ENCODE peak calls at places on chromosomes 2 and 18, in nine cellular contexts. One of them, this sample, is unnamed.

GRCh38 chr18:13616041-13616440 is 110.3 kb downstream of the FAM210A start:
- DNase-seq in aorta: no peak
- DNase-seq in dorsolateral prefrontal cortex: no peak
- DNase-seq in substantia nigra: no peak
- DNase-seq in naive thymus-derived CD4-positive, alpha-beta T cell: no peak
- DNase-seq in HL-60: no peak
- DNase-seq in gastrocnemius medialis: no peak
- DNase-seq in PC-9: no peak
- DNase-seq in heart left ventricle: no peak
- DNase-seq in this sample: no peak

GRCh38 chr2:232339121-232340081 is 39.1 kb upstream of the ALPP start:
- DNase-seq in substantia nigra: no peak
- DNase-seq in heart left ventricle: no peak
- DNase-seq in dorsolateral prefrontal cortex: peak
- DNase-seq in naive thymus-derived CD4-positive, alpha-beta T cell: no peak
- DNase-seq in aorta: peak
- DNase-seq in gastrocnemius medialis: peak
- DNase-seq in PC-9: no peak
- DNase-seq in HL-60: no peak
- DNase-seq in this sample: no peak

GRCh38 chr2:42783511-42783910 is 8.9 kb downstream of the HAAO start:
- DNase-seq in naive thymus-derived CD4-positive, alpha-beta T cell: no peak
- DNase-seq in gastrocnemius medialis: no peak
- DNase-seq in substantia nigra: no peak
- DNase-seq in PC-9: no peak
- DNase-seq in dorsolateral prefrontal cortex: no peak
- DNase-seq in aorta: no peak
- DNase-seq in heart left ventricle: no peak
- DNase-seq in HL-60: no peak
- DNase-seq in this sample: no peak

GRCh38 chr2:106039634-106040033 is 154.5 kb downstream of the UXS1 start:
- DNase-seq in heart left ventricle: no peak
- DNase-seq in PC-9: no peak
- DNase-seq in dorsolateral prefrontal cortex: no peak
- DNase-seq in HL-60: no peak
- DNase-seq in naive thymus-derived CD4-positive, alpha-beta T cell: no peak
- DNase-seq in gastrocnemius medialis: no peak
- DNase-seq in aorta: no peak
- DNase-seq in substantia nigra: no peak
- DNase-seq in this sample: no peak

GRCh38 chr2:15970701-15971100 is 30.4 kb downstream of the MYCN start:
- DNase-seq in aorta: no peak
- DNase-seq in naive thymus-derived CD4-positive, alpha-beta T cell: no peak
- DNase-seq in dorsolateral prefrontal cortex: no peak
- DNase-seq in HL-60: no peak
- DNase-seq in gastrocnemius medialis: no peak
- DNase-seq in substantia nigra: no peak
- DNase-seq in heart left ventricle: no peak
- DNase-seq in PC-9: no peak
- DNase-seq in this sample: no peak

GRCh38 chr2:171858397-171858958 is 35.6 kb downstream of the SLC25A12 start:
- DNase-seq in HL-60: no peak
- DNase-seq in dorsolateral prefrontal cortex: no peak
- DNase-seq in gastrocnemius medialis: no peak
- DNase-seq in substantia nigra: no peak
- DNase-seq in naive thymus-derived CD4-positive, alpha-beta T cell: no peak
- DNase-seq in PC-9: no peak
- DNase-seq in aorta: no peak
- DNase-seq in heart left ventricle: no peak
- DNase-seq in this sample: no peak

GRCh38 chr2:235051436-235052260 is 99.8 kb downstream of the SH3BP4 start:
- DNase-seq in substantia nigra: no peak
- DNase-seq in aorta: peak
- DNase-seq in gastrocnemius medialis: no peak
- DNase-seq in heart left ventricle: no peak
- DNase-seq in naive thymus-derived CD4-positive, alpha-beta T cell: no peak
- DNase-seq in PC-9: no peak
- DNase-seq in dorsolateral prefrontal cortex: no peak
- DNase-seq in HL-60: no peak
- DNase-seq in this sample: no peak

GRCh38 chr18:80229342-80229741 is 18.0 kb downstream of the PARD6G start:
- DNase-seq in aorta: no peak
- DNase-seq in PC-9: no peak
- DNase-seq in dorsolateral prefrontal cortex: no peak
- DNase-seq in HL-60: no peak
- DNase-seq in substantia nigra: no peak
- DNase-seq in naive thymus-derived CD4-positive, alpha-beta T cell: no peak
- DNase-seq in heart left ventricle: no peak
- DNase-seq in gastrocnemius medialis: no peak
- DNase-seq in this sample: no peak

GRCh38 chr2:160963957-160964356 is 196.3 kb upstream of the TANK start:
- DNase-seq in PC-9: no peak
- DNase-seq in naive thymus-derived CD4-positive, alpha-beta T cell: no peak
- DNase-seq in HL-60: no peak
- DNase-seq in substantia nigra: no peak
- DNase-seq in aorta: no peak
- DNase-seq in gastrocnemius medialis: no peak
- DNase-seq in heart left ventricle: no peak
- DNase-seq in dorsolateral prefrontal cortex: no peak
- DNase-seq in this sample: no peak

GRCh38 chr2:74440005-74440377 is 1.7 kb downstream of the RTKN start:
- DNase-seq in HL-60: no peak
- DNase-seq in naive thymus-derived CD4-positive, alpha-beta T cell: no peak
- DNase-seq in substantia nigra: peak
- DNase-seq in aorta: peak
- DNase-seq in heart left ventricle: no peak
- DNase-seq in gastrocnemius medialis: peak
- DNase-seq in dorsolateral prefrontal cortex: peak
- DNase-seq in PC-9: no peak
- DNase-seq in this sample: peak

GRCh38 chr18:24530630-24531111 is 70.2 kb downstream of the HRH4 start:
- DNase-seq in gastrocnemius medialis: no peak
- DNase-seq in substantia nigra: no peak
- DNase-seq in aorta: no peak
- DNase-seq in HL-60: no peak
- DNase-seq in dorsolateral prefrontal cortex: peak
- DNase-seq in naive thymus-derived CD4-positive, alpha-beta T cell: no peak
- DNase-seq in heart left ventricle: peak
- DNase-seq in PC-9: no peak
- DNase-seq in this sample: no peak

GRCh38 chr18:3151379-3152264 is 68.1 kb downstream of the MYOM1 start:
- DNase-seq in aorta: no peak
- DNase-seq in gastrocnemius medialis: no peak
- DNase-seq in HL-60: no peak
- DNase-seq in naive thymus-derived CD4-positive, alpha-beta T cell: peak
- DNase-seq in substantia nigra: no peak
- DNase-seq in dorsolateral prefrontal cortex: no peak
- DNase-seq in heart left ventricle: no peak
- DNase-seq in PC-9: no peak
- DNase-seq in this sample: no peak

GRCh38 chr2:236922061-236922460 is 163.6 kb upstream of the COPS8 start:
- DNase-seq in naive thymus-derived CD4-positive, alpha-beta T cell: no peak
- DNase-seq in HL-60: no peak
- DNase-seq in PC-9: no peak
- DNase-seq in aorta: no peak
- DNase-seq in gastrocnemius medialis: no peak
- DNase-seq in heart left ventricle: no peak
- DNase-seq in substantia nigra: no peak
- DNase-seq in dorsolateral prefrontal cortex: no peak
- DNase-seq in this sample: no peak

GRCh38 chr2:173175222-173175621 is 99.6 kb downstream of the MAP3K20 start:
- DNase-seq in naive thymus-derived CD4-positive, alpha-beta T cell: no peak
- DNase-seq in HL-60: no peak
- DNase-seq in heart left ventricle: no peak
- DNase-seq in dorsolateral prefrontal cortex: no peak
- DNase-seq in gastrocnemius medialis: no peak
- DNase-seq in substantia nigra: no peak
- DNase-seq in aorta: no peak
- DNase-seq in PC-9: no peak
- DNase-seq in this sample: no peak

GRCh38 chr18:33369711-33370449 is 70.6 kb downstream of the CCDC178 start:
- DNase-seq in dorsolateral prefrontal cortex: no peak
- DNase-seq in heart left ventricle: no peak
- DNase-seq in substantia nigra: no peak
- DNase-seq in HL-60: no peak
- DNase-seq in gastrocnemius medialis: no peak
- DNase-seq in PC-9: no peak
- DNase-seq in naive thymus-derived CD4-positive, alpha-beta T cell: no peak
- DNase-seq in aorta: no peak
- DNase-seq in this sample: no peak

GRCh38 chr2:10329880-10330699 is 27.4 kb downstream of the HPCAL1 start:
- DNase-seq in HL-60: no peak
- DNase-seq in aorta: no peak
- DNase-seq in gastrocnemius medialis: no peak
- DNase-seq in dorsolateral prefrontal cortex: no peak
- DNase-seq in substantia nigra: no peak
- DNase-seq in PC-9: no peak
- DNase-seq in naive thymus-derived CD4-positive, alpha-beta T cell: peak
- DNase-seq in heart left ventricle: peak
- DNase-seq in this sample: no peak

GRCh38 chr2:71610671-71611070 is 157.3 kb downstream of the DYSF start:
- DNase-seq in naive thymus-derived CD4-positive, alpha-beta T cell: no peak
- DNase-seq in dorsolateral prefrontal cortex: peak
- DNase-seq in HL-60: no peak
- DNase-seq in gastrocnemius medialis: peak
- DNase-seq in substantia nigra: no peak
- DNase-seq in heart left ventricle: no peak
- DNase-seq in PC-9: no peak
- DNase-seq in aorta: no peak
- DNase-seq in this sample: no peak

GRCh38 chr18:3130344-3130743 is 89.4 kb downstream of the MYOM1 start:
- DNase-seq in PC-9: no peak
- DNase-seq in aorta: no peak
- DNase-seq in gastrocnemius medialis: no peak
- DNase-seq in HL-60: no peak
- DNase-seq in substantia nigra: no peak
- DNase-seq in dorsolateral prefrontal cortex: no peak
- DNase-seq in naive thymus-derived CD4-positive, alpha-beta T cell: no peak
- DNase-seq in heart left ventricle: no peak
- DNase-seq in this sample: no peak

GRCh38 chr18:8756571-8756970 is 51.2 kb downstream of the MTCL1 start:
- DNase-seq in dorsolateral prefrontal cortex: no peak
- DNase-seq in naive thymus-derived CD4-positive, alpha-beta T cell: no peak
- DNase-seq in gastrocnemius medialis: no peak
- DNase-seq in aorta: no peak
- DNase-seq in heart left ventricle: no peak
- DNase-seq in HL-60: no peak
- DNase-seq in substantia nigra: no peak
- DNase-seq in PC-9: no peak
- DNase-seq in this sample: no peak

GRCh38 chr2:177282101-177282573 is 17.6 kb upstream of the NFE2L2 start:
- DNase-seq in heart left ventricle: peak
- DNase-seq in substantia nigra: no peak
- DNase-seq in PC-9: no peak
- DNase-seq in HL-60: no peak
- DNase-seq in gastrocnemius medialis: peak
- DNase-seq in naive thymus-derived CD4-positive, alpha-beta T cell: no peak
- DNase-seq in dorsolateral prefrontal cortex: no peak
- DNase-seq in aorta: no peak
- DNase-seq in this sample: peak

GRCh38 chr18:76414936-76415621 is 80.0 kb downstream of the ZNF516 start:
- DNase-seq in substantia nigra: no peak
- DNase-seq in gastrocnemius medialis: no peak
- DNase-seq in aorta: no peak
- DNase-seq in PC-9: no peak
- DNase-seq in heart left ventricle: peak
- DNase-seq in HL-60: no peak
- DNase-seq in naive thymus-derived CD4-positive, alpha-beta T cell: no peak
- DNase-seq in dorsolateral prefrontal cortex: no peak
- DNase-seq in this sample: no peak

GRCh38 chr2:45028276-45028675 is 19.0 kb upstream of the SIX2 start:
- DNase-seq in PC-9: peak
- DNase-seq in HL-60: no peak
- DNase-seq in heart left ventricle: no peak
- DNase-seq in aorta: no peak
- DNase-seq in naive thymus-derived CD4-positive, alpha-beta T cell: no peak
- DNase-seq in gastrocnemius medialis: no peak
- DNase-seq in substantia nigra: no peak
- DNase-seq in dorsolateral prefrontal cortex: no peak
- DNase-seq in this sample: no peak

GRCh38 chr2:207744050-207744449 is 25.7 kb downstream of the FZD5 start:
- DNase-seq in aorta: no peak
- DNase-seq in PC-9: no peak
- DNase-seq in heart left ventricle: no peak
- DNase-seq in substantia nigra: no peak
- DNase-seq in naive thymus-derived CD4-positive, alpha-beta T cell: no peak
- DNase-seq in gastrocnemius medialis: no peak
- DNase-seq in dorsolateral prefrontal cortex: no peak
- DNase-seq in HL-60: no peak
- DNase-seq in this sample: no peak
- H3K27ac ChIP-seq in aorta: no peak
- H3K27ac ChIP-seq in PC-9: no peak
- H3K27ac ChIP-seq in heart left ventricle: no peak
- H3K27ac ChIP-seq in substantia nigra: no peak
- H3K27ac ChIP-seq in naive thymus-derived CD4-positive, alpha-beta T cell: no peak
- H3K27ac ChIP-seq in gastrocnemius medialis: no peak
- H3K27ac ChIP-seq in dorsolateral prefrontal cortex: no peak
- H3K27ac ChIP-seq in HL-60: no peak
- H3K27ac ChIP-seq in this sample: no peak

GRCh38 chr2:54227798-54228197 is 28.2 kb downstream of the TSPYL6 start:
- DNase-seq in naive thymus-derived CD4-positive, alpha-beta T cell: no peak
- DNase-seq in heart left ventricle: no peak
- DNase-seq in PC-9: no peak
- DNase-seq in aorta: no peak
- DNase-seq in dorsolateral prefrontal cortex: no peak
- DNase-seq in HL-60: no peak
- DNase-seq in substantia nigra: no peak
- DNase-seq in gastrocnemius medialis: no peak
- DNase-seq in this sample: no peak
- H3K27ac ChIP-seq in naive thymus-derived CD4-positive, alpha-beta T cell: no peak
- H3K27ac ChIP-seq in heart left ventricle: no peak
- H3K27ac ChIP-seq in PC-9: no peak
- H3K27ac ChIP-seq in aorta: no peak
- H3K27ac ChIP-seq in dorsolateral prefrontal cortex: no peak
- H3K27ac ChIP-seq in HL-60: no peak
- H3K27ac ChIP-seq in substantia nigra: no peak
- H3K27ac ChIP-seq in gastrocnemius medialis: no peak
- H3K27ac ChIP-seq in this sample: no peak

DNA sequence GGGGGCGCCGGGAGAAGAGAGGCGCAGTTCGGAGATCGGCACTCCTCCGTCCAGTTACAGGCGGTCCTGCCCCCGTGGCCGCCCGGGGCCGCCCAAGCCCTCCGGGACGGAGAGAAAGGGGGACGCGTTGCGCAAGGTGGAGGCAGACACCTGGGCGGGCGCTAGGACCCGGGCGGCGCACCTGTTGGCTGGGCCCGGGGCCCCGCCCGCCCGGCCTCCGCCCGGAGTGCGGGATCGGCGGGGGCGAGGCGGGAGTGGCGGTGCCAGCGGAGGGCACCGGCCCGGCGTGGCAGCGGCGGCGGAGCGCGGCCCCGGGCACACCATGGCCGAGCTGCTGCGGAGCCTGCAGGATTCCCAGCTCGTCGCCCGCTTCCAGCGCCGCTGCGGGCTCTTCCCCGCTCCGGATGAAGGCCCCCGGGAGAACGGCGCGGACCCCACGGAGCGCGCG is at the start of gene SGPP2:
- DNase-seq in gastrocnemius medialis: no peak
- DNase-seq in naive thymus-derived CD4-positive, alpha-beta T cell: no peak
- DNase-seq in HL-60: no peak
- DNase-seq in heart left ventricle: no peak
- DNase-seq in substantia nigra: no peak
- DNase-seq in dorsolateral prefrontal cortex: no peak
- DNase-seq in aorta: no peak
- DNase-seq in PC-9: peak
- DNase-seq in this sample: peak
- H3K27ac ChIP-seq in gastrocnemius medialis: no peak
- H3K27ac ChIP-seq in naive thymus-derived CD4-positive, alpha-beta T cell: no peak
- H3K27ac ChIP-seq in HL-60: no peak
- H3K27ac ChIP-seq in heart left ventricle: peak
- H3K27ac ChIP-seq in substantia nigra: no peak
- H3K27ac ChIP-seq in dorsolateral prefrontal cortex: peak
- H3K27ac ChIP-seq in aorta: no peak
- H3K27ac ChIP-seq in PC-9: no peak
- H3K27ac ChIP-seq in this sample: peak

GRCh38 chr2:124961132-124961531 is 936.0 kb downstream of the CNTNAP5 start:
- DNase-seq in substantia nigra: no peak
- DNase-seq in HL-60: no peak
- DNase-seq in heart left ventricle: no peak
- DNase-seq in aorta: no peak
- DNase-seq in gastrocnemius medialis: no peak
- DNase-seq in naive thymus-derived CD4-positive, alpha-beta T cell: no peak
- DNase-seq in PC-9: no peak
- DNase-seq in dorsolateral prefrontal cortex: no peak
- DNase-seq in this sample: no peak
- H3K27ac ChIP-seq in substantia nigra: no peak
- H3K27ac ChIP-seq in HL-60: no peak
- H3K27ac ChIP-seq in heart left ventricle: no peak
- H3K27ac ChIP-seq in aorta: no peak
- H3K27ac ChIP-seq in gastrocnemius medialis: no peak
- H3K27ac ChIP-seq in naive thymus-derived CD4-positive, alpha-beta T cell: no peak
- H3K27ac ChIP-seq in PC-9: no peak
- H3K27ac ChIP-seq in dorsolateral prefrontal cortex: no peak
- H3K27ac ChIP-seq in this sample: no peak